ENCODE peak calls at places on chromosomes 1 and 21, in eight cellular contexts. D is activated gamma-delta T cell; N is nephron progenitor cell; A is osteocyte; G is ecto neural progenitor cell; C is activated T-helper 9 cell treated with anti-CD3 and anti-CD28 coated beads, Interleukin-2, amount 50 U/mL, for 16 hours; U is left ventricle myocardium superior; J is CD4-positive, alpha-beta T cell. P is an unnamed sample.

GRCh38 chr1:47388548-47389238 is 27.4 kb upstream of the FOXE3 start:
- DNase-seq in D (no peak), N (peak), A (peak), G (peak), C (no peak), U (peak), J (peak), P (peak)

GRCh38 chr21:15197696-15198095 is 132.9 kb upstream of the NRIP1 start:
- DNase-seq in D (no peak), N (no peak), A (no peak), G (no peak), C (no peak), U (no peak), J (no peak), P (no peak)

GRCh38 chr21:46411236-46411635 is 47.5 kb upstream of the DIP2A start:
- DNase-seq in D (no peak), N (no peak), A (no peak), G (no peak), C (no peak), U (peak), J (no peak), P (no peak)

GRCh38 chr21:44509539-44509938 is 30.5 kb downstream of the KRTAP10-1 start:
- DNase-seq in D (no peak), N (no peak), A (no peak), G (no peak), C (no peak), U (peak), J (no peak), P (peak)

GRCh38 chr21:43268804-43269186 is 100.0 kb downstream of the CRYAA start:
- DNase-seq in D (no peak), N (no peak), A (no peak), G (no peak), C (no peak), U (peak), J (no peak), P (no peak)

GRCh38 chr1:111214086-111214801 is 13.3 kb upstream of the CHI3L2 start:
- DNase-seq in D (no peak), N (no peak), A (no peak), G (no peak), C (no peak), U (no peak), J (no peak), P (no peak)

GRCh38 chr1:12598914-12599463 is 19.0 kb downstream of the DHRS3 start:
- DNase-seq in D (no peak), N (no peak), A (no peak), G (no peak), C (no peak), U (no peak), J (no peak), P (no peak)

GRCh38 chr1:55490556-55490955 is 275.4 kb upstream of the USP24 start:
- DNase-seq in D (no peak), N (no peak), A (no peak), G (no peak), C (no peak), U (no peak), J (no peak), P (no peak)

GRCh38 chr1:83998599-83999315 is at the start of gene TTLL7:
- DNase-seq in D (peak), N (peak), A (peak), G (peak), C (peak), U (peak), J (peak), P (peak)

GRCh38 chr1:116026626-116027025 is 50.3 kb downstream of the SLC22A15 start:
- DNase-seq in D (no peak), N (no peak), A (no peak), G (no peak), C (no peak), U (no peak), J (no peak), P (no peak)

GRCh38 chr1:115647507-115647906 is 5.7 kb downstream of the VANGL1 start:
- DNase-seq in D (no peak), N (no peak), A (no peak), G (no peak), C (no peak), U (no peak), J (no peak), P (no peak)

GRCh38 chr1:201252833-201253810 is 30.2 kb upstream of the PKP1 start:
- DNase-seq in D (no peak), N (no peak), A (peak), G (peak), C (no peak), U (no peak), J (no peak), P (no peak)

GRCh38 chr1:67766117-67766978 is 66.9 kb downstream of the GNG12 start:
- DNase-seq in D (no peak), N (peak), A (no peak), G (peak), C (no peak), U (peak), J (peak), P (peak)

P was measured in SK-N-SH.